ENCODE peak calls at places on chromosome 10, in nine cellular contexts. U is T1000; H is LHCN-M2; I is Panc1; A is RCC 7860; K is foreskin melanocyte; G is stimulated activated CD4-positive, alpha-beta T cell treated with anti-CD3 and anti-CD28 coated beads, TNF-alpha, amount 100 ng/mL, for 24 hours; C is naive thymus-derived CD4-positive, alpha-beta T cell; M is DMS 273 treated with DMSO at 0.1 percent for 48 hours. W is an unnamed sample.

GRCh38 chr10:48274636-48275035 is at the start of gene FRMPD2:
- DNase-seq in U (no peak), H (no peak), I (no peak), A (no peak), K (no peak), G (no peak), C (no peak), M (no peak), W (no peak)

GRCh38 chr10:110500515-110500905 is 2.8 kb downstream of the DUSP5 start:
- DNase-seq in U (no peak), H (peak; percentile 86), I (no peak), A (peak; percentile 90), K (no peak), G (no peak), C (no peak), M (no peak), W (no peak)

GRCh38 chr10:3486346-3487065 is 298.5 kb downstream of the KLF6 start:
- DNase-seq in U (peak; percentile 50), H (no peak), I (no peak), A (peak; percentile 92), K (no peak), G (no peak), C (no peak), M (no peak), W (peak; percentile 83)

GRCh38 chr10:97500297-97500575 is 1.5 kb downstream of the UBTD1 start:
- DNase-seq in U (no peak), H (no peak), I (no peak), A (no peak), K (no peak), G (no peak), C (no peak), M (no peak), W (no peak)

GRCh38 chr10:15348579-15348978 is 22.5 kb downstream of the FAM171A1 start:
- DNase-seq in U (no peak), H (peak; percentile 51), I (no peak), A (no peak), K (no peak), G (no peak), C (no peak), M (no peak), W (no peak)

GRCh38 chr10:17910144-17910789 is 41.5 kb upstream of the SLC39A12 start:
- DNase-seq in U (no peak), H (peak; percentile 52), I (peak; percentile 13), A (peak; percentile 55), K (peak; percentile 38), G (no peak), C (no peak), M (no peak), W (peak; percentile 36)

GRCh38 chr10:71729023-71729649 is 9.6 kb upstream of the C10orf105 start:
- DNase-seq in U (no peak), H (no peak), I (no peak), A (no peak), K (peak; percentile 11), G (no peak), C (no peak), M (no peak), W (no peak)

GRCh38 chr10:1202343-1202742 is 146.2 kb downstream of the WDR37 start:
- DNase-seq in U (no peak), H (no peak), I (no peak), A (no peak), K (no peak), G (no peak), C (no peak), M (no peak), W (no peak)

GRCh38 chr10:123741146-123741545 is 75.0 kb downstream of the GPR26 start:
- DNase-seq in U (no peak), H (no peak), I (no peak), A (no peak), K (no peak), G (no peak), C (no peak), M (no peak), W (no peak)

GRCh38 chr10:60615551-60615950 is 162.7 kb upstream of the CDK1 start:
- DNase-seq in U (no peak), H (no peak), I (no peak), A (no peak), K (no peak), G (no peak), C (no peak), M (no peak), W (no peak)

GRCh38 chr10:11325817-11326216 is 285.6 kb downstream of the USP6NL start:
- DNase-seq in U (no peak), H (peak; percentile 47), I (no peak), A (no peak), K (no peak), G (no peak), C (no peak), M (no peak), W (no peak)

GRCh38 chr10:112471878-112472487 is 25.0 kb downstream of the VTI1A start:
- DNase-seq in U (no peak), H (peak; percentile 58), I (peak; percentile 50), A (peak; percentile 62), K (peak; percentile 37), G (no peak), C (no peak), M (peak; percentile 26), W (no peak)

GRCh38 chr10:324593-324992 is 189.3 kb downstream of the ZMYND11 start:
- DNase-seq in U (no peak), H (no peak), I (no peak), A (no peak), K (no peak), G (no peak), C (no peak), M (no peak), W (no peak)

GRCh38 chr10:21069278-21069677 is 172.2 kb upstream of the NEBL start:
- DNase-seq in U (no peak), H (no peak), I (no peak), A (no peak), K (no peak), G (no peak), C (no peak), M (no peak), W (no peak)

GRCh38 chr10:1360011-1360580 is 303.9 kb downstream of the WDR37 start:
- DNase-seq in U (no peak), H (no peak), I (no peak), A (no peak), K (no peak), G (no peak), C (no peak), M (no peak), W (peak; percentile 76)

GRCh38 chr10:114584419-114584818 is 73.7 kb downstream of the ABLIM1 start:
- DNase-seq in U (no peak), H (no peak), I (no peak), A (no peak), K (no peak), G (no peak), C (no peak), M (no peak), W (no peak)

GRCh38 chr10:90665905-90666662 is 191.8 kb downstream of the HTR7 start:
- DNase-seq in U (no peak), H (no peak), I (no peak), A (no peak), K (no peak), G (no peak), C (no peak), M (no peak), W (peak; percentile 20)

GRCh38 chr10:95569368-95569767 is 8.2 kb upstream of the SORBS1 start:
- DNase-seq in U (no peak), H (peak; percentile 2), I (no peak), A (no peak), K (no peak), G (no peak), C (no peak), M (no peak), W (no peak)

W was measured in WTC11.